ENCODE peak calls at places on chromosomes 13 and 19, in nine cellular contexts. Y, Q, E, A, U, K, S, N and X are unnamed samples.

GRCh38 chr19:50500060-50500752 is 10.8 kb downstream of the JOSD2 start:
- DNase-seq in Y (no peak), Q (no peak), E (no peak), A (no peak), U (no peak), K (peak), S (no peak), N (peak), X (no peak)

GRCh38 chr13:52924241-52925148 is 76.1 kb upstream of the PCDH8 start:
- DNase-seq in Y (no peak), Q (no peak), E (no peak), A (no peak), U (no peak), K (no peak), S (no peak), N (no peak), X (no peak)

GRCh38 chr19:41530184-41530534 is 45.8 kb upstream of the CEACAM21 start:
- DNase-seq in Y (no peak), Q (no peak), E (no peak), A (no peak), U (no peak), K (no peak), S (peak), N (no peak), X (no peak)

GRCh38 chr19:31214086-31214485 is 135.2 kb downstream of the TSHZ3 start:
- DNase-seq in Y (no peak), Q (peak), E (peak), A (no peak), U (peak), K (peak), S (peak), N (no peak), X (peak)

GRCh38 chr19:17718467-17718987 is 753 bp upstream of the MAP1S start:
- DNase-seq in Y (no peak), Q (no peak), E (no peak), A (no peak), U (no peak), K (no peak), S (no peak), N (no peak), X (no peak)

GRCh38 chr19:54421521-54421920 is 6.3 kb downstream of the TTYH1 start:
- DNase-seq in Y (no peak), Q (no peak), E (no peak), A (no peak), U (no peak), K (no peak), S (no peak), N (no peak), X (no peak)

GRCh38 chr19:31220540-31220939 is 128.7 kb downstream of the TSHZ3 start:
- DNase-seq in Y (no peak), Q (no peak), E (no peak), A (no peak), U (no peak), K (no peak), S (no peak), N (no peak), X (no peak)

GRCh38 chr13:97235549-97236206 is 13.5 kb downstream of the MBNL2 start:
- DNase-seq in Y (no peak), Q (no peak), E (no peak), A (no peak), U (peak), K (peak), S (no peak), N (no peak), X (no peak)

GRCh38 chr13:60148918-60149317 is 14.8 kb downstream of the DIAPH3 start:
- DNase-seq in Y (no peak), Q (no peak), E (no peak), A (no peak), U (no peak), K (no peak), S (no peak), N (no peak), X (no peak)

GRCh38 chr19:8569066-8569761 is 8.0 kb downstream of the MYO1F start:
- DNase-seq in Y (no peak), Q (peak), E (peak), A (no peak), U (peak), K (no peak), S (peak), N (no peak), X (peak)

GRCh38 chr19:18319591-18320135 is 3.2 kb downstream of the LSM4 start:
- DNase-seq in Y (no peak), Q (no peak), E (no peak), A (no peak), U (peak), K (no peak), S (peak), N (no peak), X (no peak)

GRCh38 chr13:108494991-108495661 is 134.3 kb upstream of the MYO16 start:
- DNase-seq in Y (no peak), Q (no peak), E (peak), A (no peak), U (no peak), K (no peak), S (no peak), N (no peak), X (no peak)

GRCh38 chr19:14361824-14362223 is 19.4 kb upstream of the ADGRE5 start:
- DNase-seq in Y (no peak), Q (no peak), E (no peak), A (no peak), U (no peak), K (no peak), S (no peak), N (no peak), X (no peak)

GRCh38 chr19:40274585-40275544 is 10.3 kb downstream of the AKT2 start:
- DNase-seq in Y (no peak), Q (no peak), E (no peak), A (no peak), U (no peak), K (no peak), S (no peak), N (no peak), X (no peak)

GRCh38 chr13:74289861-74290260 is 155.7 kb upstream of the KLF12 start:
- DNase-seq in Y (no peak), Q (no peak), E (no peak), A (no peak), U (no peak), K (no peak), S (peak), N (no peak), X (no peak)

GRCh38 chr13:110390572-110390971 is 83.5 kb downstream of the COL4A2 start:
- DNase-seq in Y (no peak), Q (no peak), E (peak), A (no peak), U (no peak), K (no peak), S (peak), N (no peak), X (no peak)

GRCh38 chr13:98915563-98916348 is 62.1 kb downstream of the DOCK9 start:
- DNase-seq in Y (no peak), Q (no peak), E (no peak), A (no peak), U (no peak), K (no peak), S (no peak), N (no peak), X (no peak)

GRCh38 chr13:27139565-27139964 is 32.0 kb downstream of the USP12 start:
- DNase-seq in Y (no peak), Q (no peak), E (no peak), A (no peak), U (no peak), K (no peak), S (no peak), N (no peak), X (no peak)

GRCh38 chr19:27896091-27896490 is 1316.9 kb downstream of the UQCRFS1 start:
- DNase-seq in Y (no peak), Q (no peak), E (no peak), A (no peak), U (no peak), K (no peak), S (peak), N (no peak), X (no peak)

GRCh38 chr13:91398413-91399188 is at the start of gene GPC5:
- DNase-seq in Y (peak), Q (peak), E (peak), A (peak), U (peak), K (peak), S (peak), N (peak), X (no peak)

GRCh38 chr19:10510301-10510802 is 6.9 kb downstream of the S1PR5 start:
- DNase-seq in Y (no peak), Q (peak), E (no peak), A (peak), U (no peak), K (no peak), S (peak), N (no peak), X (no peak)

GRCh38 chr13:51370116-51370515 is 30.6 kb downstream of the SERPINE3 start:
- DNase-seq in Y (no peak), Q (no peak), E (peak), A (no peak), U (no peak), K (no peak), S (no peak), N (no peak), X (no peak)

GRCh38 chr19:52273301-52273700 is 3.9 kb downstream of the ZNF766 start:
- DNase-seq in Y (no peak), Q (no peak), E (no peak), A (no peak), U (no peak), K (no peak), S (no peak), N (no peak), X (no peak)

GRCh38 chr13:26179344-26179743 is 42.8 kb downstream of the RNF6 start:
- DNase-seq in Y (no peak), Q (no peak), E (no peak), A (no peak), U (no peak), K (no peak), S (no peak), N (no peak), X (no peak)

GRCh38 chr13:110915057-110915873 is at the start of gene ANKRD10:
- DNase-seq in Y (peak), Q (peak), E (peak), A (peak), U (peak), K (peak), S (peak), N (peak), X (peak)

GRCh38 chr13:81017525-81018152 is 676.7 kb upstream of the SPRY2 start:
- DNase-seq in Y (no peak), Q (peak), E (no peak), A (no peak), U (no peak), K (no peak), S (peak), N (no peak), X (no peak)

GRCh38 chr13:101127741-101128353 is 288.5 kb downstream of the NALCN start:
- DNase-seq in Y (no peak), Q (peak), E (peak), A (no peak), U (no peak), K (no peak), S (no peak), N (no peak), X (peak)

GRCh38 chr13:80755925-80756324 is 415.0 kb upstream of the SPRY2 start:
- DNase-seq in Y (no peak), Q (no peak), E (no peak), A (no peak), U (no peak), K (no peak), S (no peak), N (no peak), X (no peak)

GRCh38 chr13:21777813-21778212 is 106.9 kb downstream of the FGF9 start:
- DNase-seq in Y (no peak), Q (no peak), E (no peak), A (no peak), U (no peak), K (no peak), S (no peak), N (no peak), X (no peak)

GRCh38 chr19:13652810-13653590 is 111.3 kb upstream of the MRI1 start:
- DNase-seq in Y (no peak), Q (no peak), E (no peak), A (no peak), U (no peak), K (no peak), S (no peak), N (no peak), X (no peak)

GRCh38 chr13:44385847-44386246 is 12.2 kb downstream of the SERP2 start:
- DNase-seq in Y (no peak), Q (no peak), E (no peak), A (no peak), U (no peak), K (no peak), S (no peak), N (no peak), X (no peak)

GRCh38 chr13:44388427-44388826 is 14.8 kb downstream of the SERP2 start:
- DNase-seq in Y (no peak), Q (no peak), E (no peak), A (no peak), U (no peak), K (no peak), S (no peak), N (no peak), X (no peak)

GRCh38 chr13:44389003-44389666 is 15.5 kb downstream of the SERP2 start:
- DNase-seq in Y (no peak), Q (no peak), E (no peak), A (no peak), U (no peak), K (no peak), S (no peak), N (no peak), X (no peak)

GRCh38 chr13:44385401-44385800 is 11.8 kb downstream of the SERP2 start:
- DNase-seq in Y (no peak), Q (no peak), E (no peak), A (no peak), U (no peak), K (no peak), S (no peak), N (no peak), X (no peak)

GRCh38 chr13:44386932-44387556 is 13.4 kb downstream of the SERP2 start:
- DNase-seq in Y (no peak), Q (no peak), E (no peak), A (no peak), U (no peak), K (no peak), S (no peak), N (no peak), X (no peak)
- H3K27ac ChIP-seq in Y (no peak), Q (no peak), E (no peak), A (no peak), U (no peak), K (no peak), S (no peak), N (no peak), X (no peak)

GRCh38 chr19:42683917-42684513 is 56.3 kb downstream of the PSG3 start:
- DNase-seq in Y (no peak), Q (peak), E (peak), A (no peak), U (no peak), K (no peak), S (peak), N (no peak), X (no peak)
- H3K27ac ChIP-seq in Y (no peak), Q (no peak), E (no peak), A (no peak), U (no peak), K (no peak), S (no peak), N (no peak), X (no peak)

GRCh38 chr13:36146513-36147276 is 15.5 kb upstream of the DCLK1 start:
- DNase-seq in Y (no peak), Q (no peak), E (no peak), A (no peak), U (no peak), K (no peak), S (no peak), N (no peak), X (no peak)
- H3K27ac ChIP-seq in Y (no peak), Q (no peak), E (peak), A (no peak), U (no peak), K (peak), S (no peak), N (no peak), X (no peak)

DNA sequence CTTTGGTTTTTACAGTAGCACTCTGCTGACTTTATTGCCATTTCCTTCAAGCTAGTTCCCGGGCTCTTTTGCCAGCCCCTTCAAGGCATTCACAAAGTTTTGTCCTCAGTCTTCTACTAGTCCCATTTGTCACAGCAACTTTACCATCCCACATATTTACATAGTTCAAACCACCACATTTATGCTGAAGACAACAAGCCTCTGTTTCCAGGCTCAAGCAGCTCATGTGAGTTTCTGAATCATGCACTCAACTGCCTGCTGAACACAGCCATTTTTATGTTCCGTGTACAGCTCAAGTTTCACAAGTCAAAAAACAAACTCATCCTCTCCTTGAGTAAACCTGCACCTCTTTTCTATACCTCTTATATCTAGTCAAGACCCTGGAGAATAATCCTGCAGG is 977.0 kb upstream of the SLC10A2 start:
- DNase-seq in Y (no peak), Q (no peak), E (no peak), A (no peak), U (no peak), K (no peak), S (no peak), N (no peak), X (no peak)
- H3K27ac ChIP-seq in Y (no peak), Q (no peak), E (no peak), A (no peak), U (no peak), K (no peak), S (no peak), N (no peak), X (no peak)

GRCh38 chr19:3474015-3474414 is 6.3 kb downstream of the SMIM24 start:
- DNase-seq in Y (no peak), Q (no peak), E (no peak), A (no peak), U (no peak), K (no peak), S (no peak), N (no peak), X (no peak)
- H3K27ac ChIP-seq in Y (no peak), Q (no peak), E (no peak), A (no peak), U (no peak), K (no peak), S (no peak), N (no peak), X (no peak)

GRCh38 chr13:48530833-48531232 is 2.0 kb downstream of the RCBTB2 start:
- DNase-seq in Y (no peak), Q (no peak), E (no peak), A (no peak), U (no peak), K (no peak), S (no peak), N (no peak), X (no peak)
- H3K27ac ChIP-seq in Y (peak), Q (no peak), E (no peak), A (peak), U (no peak), K (no peak), S (no peak), N (no peak), X (no peak)

DNA sequence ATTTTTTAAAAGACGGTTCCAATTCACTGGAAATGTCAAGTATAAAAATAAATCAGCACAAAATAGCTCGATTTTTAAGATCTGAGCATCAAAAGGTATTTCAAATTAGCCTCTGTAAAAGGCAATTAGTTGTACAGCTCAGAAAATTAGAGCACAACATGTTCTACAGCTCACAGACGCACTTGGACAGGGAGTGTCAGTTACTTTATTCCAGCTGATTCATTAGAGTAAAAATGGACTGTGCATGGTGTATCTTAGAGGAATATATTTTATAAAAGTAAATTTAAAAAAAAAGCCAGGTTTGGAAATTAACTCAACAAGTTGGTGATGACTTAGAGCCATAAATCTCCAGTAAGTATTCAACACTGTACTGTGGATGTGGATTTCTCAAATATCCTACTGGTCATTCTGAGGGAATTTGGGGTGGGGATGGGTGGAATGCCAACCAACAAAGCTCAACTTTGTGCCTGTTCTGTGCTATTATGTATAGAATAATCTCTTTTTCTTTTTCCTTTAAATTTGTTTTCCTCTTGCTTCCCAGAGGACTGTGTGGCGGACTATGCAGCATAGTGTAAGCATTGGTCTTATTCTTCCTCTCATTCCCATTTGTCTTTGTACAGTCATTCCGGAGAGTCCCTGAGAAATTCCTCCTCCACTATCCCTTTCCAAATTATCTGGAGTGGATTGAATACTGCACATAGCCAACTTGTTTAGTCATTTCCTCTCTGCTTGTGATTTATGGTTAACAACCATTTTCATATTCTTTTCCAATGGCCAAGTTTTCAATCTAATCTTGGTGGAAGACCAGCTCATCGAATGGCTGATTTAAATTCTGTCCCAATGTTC is 169.3 kb downstream of the DCT start:
- DNase-seq in Y (no peak), Q (no peak), E (peak), A (no peak), U (no peak), K (no peak), S (peak), N (no peak), X (peak)
- H3K27ac ChIP-seq in Y (no peak), Q (no peak), E (peak), A (no peak), U (no peak), K (peak), S (peak), N (no peak), X (peak)

DNA sequence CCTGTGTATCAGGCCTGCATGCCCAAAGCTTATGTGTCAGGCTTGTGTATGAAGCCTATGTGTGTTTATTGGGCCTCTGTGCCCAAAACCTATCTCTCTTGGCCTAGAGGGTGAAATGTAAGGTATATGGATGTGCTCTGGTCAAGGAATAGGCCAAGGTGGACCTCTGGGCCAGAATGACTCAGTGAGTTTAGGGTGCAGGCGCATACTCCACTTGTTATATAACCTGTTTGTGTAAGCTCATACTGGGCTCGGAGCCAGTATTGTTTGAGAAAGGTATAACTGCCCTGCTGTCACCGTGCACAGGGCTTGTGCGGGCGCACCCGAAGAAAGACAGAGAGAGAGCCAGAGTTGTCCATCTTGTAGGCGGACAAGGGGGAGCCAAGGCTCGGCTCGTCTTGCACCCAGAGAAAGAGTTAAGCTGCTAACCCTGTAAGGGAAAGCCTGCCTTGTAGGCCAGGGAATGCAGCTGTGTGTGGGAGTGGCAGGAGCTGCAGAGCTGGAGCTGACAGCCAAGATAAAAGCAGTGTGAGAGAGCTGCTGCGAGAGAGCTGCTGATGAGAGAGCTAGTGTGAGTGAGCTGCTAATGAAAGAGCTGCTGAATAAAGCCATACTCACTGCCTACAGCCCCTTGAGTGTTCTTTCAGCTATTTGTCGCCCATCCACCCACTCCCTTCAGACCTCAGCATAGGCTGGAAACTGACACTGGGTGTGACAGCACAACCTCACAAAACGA is 43.4 kb upstream of the N4BP2L1 start:
- DNase-seq in Y (peak), Q (no peak), E (peak), A (no peak), U (no peak), K (peak), S (no peak), N (peak), X (peak)
- H3K27ac ChIP-seq in Y (no peak), Q (no peak), E (peak), A (no peak), U (no peak), K (peak), S (peak), N (peak), X (peak)

GRCh38 chr13:66214467-66214866 is 1015.7 kb downstream of the PCDH9 start:
- DNase-seq in Y (no peak), Q (no peak), E (no peak), A (no peak), U (no peak), K (no peak), S (no peak), N (no peak), X (no peak)

GRCh38 chr13:66207610-66208009 is 1022.5 kb downstream of the PCDH9 start:
- DNase-seq in Y (no peak), Q (no peak), E (no peak), A (no peak), U (no peak), K (no peak), S (no peak), N (no peak), X (no peak)

GRCh38 chr13:66208589-66208988 is 1021.5 kb downstream of the PCDH9 start:
- DNase-seq in Y (no peak), Q (no peak), E (no peak), A (no peak), U (no peak), K (no peak), S (no peak), N (no peak), X (no peak)

GRCh38 chr13:66212511-66212910 is 1017.6 kb downstream of the PCDH9 start:
- DNase-seq in Y (no peak), Q (no peak), E (no peak), A (no peak), U (no peak), K (no peak), S (no peak), N (no peak), X (no peak)

GRCh38 chr13:66210677-66211076 is 1019.5 kb downstream of the PCDH9 start:
- DNase-seq in Y (no peak), Q (peak), E (peak), A (no peak), U (no peak), K (no peak), S (peak), N (no peak), X (peak)
- H3K27ac ChIP-seq in Y (no peak), Q (peak), E (peak), A (no peak), U (no peak), K (no peak), S (peak), N (no peak), X (no peak)